ENCODE peak calls at places on chromosomes 7 and 10, in five cellular contexts. J, M, Y, W and A are unnamed samples.

GRCh38 chr10:34792881-34793280 is 22.2 kb downstream of the PARD3 start:
- DNase-seq in J (no peak), M (no peak), Y (no peak), W (peak), A (no peak)

GRCh38 chr7:36670585-36671431 is 53.5 kb downstream of the AOAH start:
- DNase-seq in J (peak), M (peak), Y (peak), W (peak), A (peak)

GRCh38 chr7:67453981-67454380 is 457.3 kb downstream of the TYW1 start:
- DNase-seq in J (no peak), M (no peak), Y (no peak), W (peak), A (no peak)

GRCh38 chr10:93058139-93058538 is 2.5 kb upstream of the CYP26C1 start:
- DNase-seq in J (no peak), M (no peak), Y (no peak), W (no peak), A (no peak)

GRCh38 chr10:124722812-124723783 is 21.1 kb downstream of the FAM53B start:
- DNase-seq in J (no peak), M (no peak), Y (peak), W (no peak), A (no peak)

GRCh38 chr10:48450811-48451466 is 144.5 kb downstream of the MAPK8 start:
- DNase-seq in J (no peak), M (no peak), Y (no peak), W (no peak), A (no peak)

GRCh38 chr10:113463777-113464176 is 89.1 kb upstream of the HABP2 start:
- DNase-seq in J (no peak), M (peak), Y (no peak), W (peak), A (no peak)

GRCh38 chr10:125607689-125608290 is 75.2 kb downstream of the TEX36 start:
- DNase-seq in J (no peak), M (no peak), Y (no peak), W (no peak), A (no peak)

GRCh38 chr10:22228167-22228938 is 10.5 kb upstream of the EBLN1 start:
- DNase-seq in J (no peak), M (no peak), Y (no peak), W (no peak), A (no peak)

GRCh38 chr7:39336457-39336856 is 229.7 kb upstream of the YAE1 start:
- DNase-seq in J (no peak), M (no peak), Y (no peak), W (no peak), A (no peak)

GRCh38 chr10:804787-805634 is 115.5 kb upstream of the DIP2C start:
- DNase-seq in J (no peak), M (no peak), Y (no peak), W (no peak), A (no peak)
- TF ChIP-seq JUND in J (no peak), M (no peak), Y (no peak), W (no peak), A (no peak)

DNA sequence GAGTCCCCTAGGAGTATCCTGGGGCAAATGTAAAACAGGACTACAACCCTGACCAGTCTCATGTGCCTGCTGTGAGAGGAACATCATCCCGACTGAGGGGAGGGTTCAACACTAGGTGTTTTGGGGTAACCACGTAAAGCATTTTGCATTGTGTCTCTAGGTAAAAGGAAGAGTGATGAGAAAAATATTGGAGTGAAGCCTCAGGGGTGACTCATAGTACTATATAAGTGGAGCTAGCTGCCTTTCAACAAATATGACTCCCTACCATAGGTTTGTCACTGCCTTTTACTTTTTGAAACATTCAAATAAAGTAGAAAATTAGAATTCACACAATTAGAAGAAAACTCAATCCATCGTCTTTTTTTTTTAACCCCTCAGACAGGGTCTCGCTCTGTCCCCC is 2.6 kb upstream of the CAMK2G start:
- DNase-seq in J (no peak), M (no peak), Y (no peak), W (no peak), A (no peak)
- TF ChIP-seq JUND in J (no peak), M (no peak), Y (no peak), W (no peak), A (no peak)

DNA sequence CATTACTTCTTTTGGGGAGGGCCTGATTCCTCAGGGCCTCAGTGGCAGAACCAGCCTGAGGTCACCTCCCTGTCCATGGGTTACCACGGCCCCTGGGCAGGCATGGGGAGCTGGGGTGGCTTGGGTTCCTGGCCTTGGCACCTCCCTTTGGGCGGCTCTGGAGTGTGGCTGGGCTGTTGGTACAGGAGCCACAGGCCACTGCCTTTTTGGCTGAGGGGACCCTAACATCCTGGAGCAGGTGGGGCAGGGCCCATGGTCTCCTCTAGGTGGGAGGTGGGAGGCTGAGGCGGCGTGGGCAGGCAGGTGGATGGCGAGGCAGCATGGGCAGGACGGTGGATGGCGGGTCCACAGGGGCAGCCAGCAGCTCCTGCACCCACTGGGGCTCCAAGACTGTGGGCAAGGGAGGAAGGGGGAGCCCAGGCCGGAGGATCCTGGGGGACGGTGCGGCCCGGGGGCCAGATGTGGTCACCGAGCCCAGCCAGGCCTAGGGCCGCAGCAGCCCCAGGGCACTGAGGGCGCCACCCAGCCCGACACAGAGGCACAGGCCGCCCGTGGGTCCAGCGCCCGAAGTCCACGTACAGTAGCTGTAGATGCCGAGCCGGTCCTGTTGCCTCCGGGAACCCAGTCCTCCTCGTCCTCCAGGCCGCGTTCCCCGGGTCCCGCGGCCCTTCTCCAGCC is 2.4 kb upstream of the SYCE1 start:
- DNase-seq in J (no peak), M (no peak), Y (no peak), W (no peak), A (no peak)
- TF ChIP-seq JUND in J (no peak), M (no peak), Y (no peak), W (no peak), A (no peak)

GRCh38 chr10:100828744-100829102 is 83.3 kb downstream of the PAX2 start:
- DNase-seq in J (no peak), M (no peak), Y (no peak), W (peak), A (peak)

GRCh38 chr10:100826661-100826982 is 81.2 kb downstream of the PAX2 start:
- DNase-seq in J (no peak), M (no peak), Y (no peak), W (no peak), A (no peak)

GRCh38 chr10:100826983-100827818 is 81.8 kb downstream of the PAX2 start:
- DNase-seq in J (peak), M (no peak), Y (no peak), W (peak), A (peak)

GRCh38 chr10:100829103-100829870 is 83.5 kb upstream of the SLF2 start:
- DNase-seq in J (no peak), M (no peak), Y (no peak), W (peak), A (peak)

GRCh38 chr10:100827819-100828743 is 82.7 kb downstream of the PAX2 start:
- DNase-seq in J (no peak), M (no peak), Y (no peak), W (peak), A (peak)
- TF ChIP-seq JUND in J (no peak), M (no peak), Y (no peak), W (no peak), A (no peak)

GRCh38 chr10:80617807-80618206 is 80.1 kb downstream of the SH2D4B start:
- DNase-seq in J (no peak), M (no peak), Y (no peak), W (no peak), A (no peak)

GRCh38 chr10:80613466-80613865 is 75.8 kb downstream of the SH2D4B start:
- DNase-seq in J (no peak), M (no peak), Y (no peak), W (no peak), A (peak)

GRCh38 chr10:80612261-80612660 is 74.6 kb downstream of the SH2D4B start:
- DNase-seq in J (no peak), M (no peak), Y (no peak), W (no peak), A (no peak)

GRCh38 chr10:80611481-80611880 is 73.8 kb downstream of the SH2D4B start:
- DNase-seq in J (no peak), M (no peak), Y (no peak), W (no peak), A (no peak)

DNA sequence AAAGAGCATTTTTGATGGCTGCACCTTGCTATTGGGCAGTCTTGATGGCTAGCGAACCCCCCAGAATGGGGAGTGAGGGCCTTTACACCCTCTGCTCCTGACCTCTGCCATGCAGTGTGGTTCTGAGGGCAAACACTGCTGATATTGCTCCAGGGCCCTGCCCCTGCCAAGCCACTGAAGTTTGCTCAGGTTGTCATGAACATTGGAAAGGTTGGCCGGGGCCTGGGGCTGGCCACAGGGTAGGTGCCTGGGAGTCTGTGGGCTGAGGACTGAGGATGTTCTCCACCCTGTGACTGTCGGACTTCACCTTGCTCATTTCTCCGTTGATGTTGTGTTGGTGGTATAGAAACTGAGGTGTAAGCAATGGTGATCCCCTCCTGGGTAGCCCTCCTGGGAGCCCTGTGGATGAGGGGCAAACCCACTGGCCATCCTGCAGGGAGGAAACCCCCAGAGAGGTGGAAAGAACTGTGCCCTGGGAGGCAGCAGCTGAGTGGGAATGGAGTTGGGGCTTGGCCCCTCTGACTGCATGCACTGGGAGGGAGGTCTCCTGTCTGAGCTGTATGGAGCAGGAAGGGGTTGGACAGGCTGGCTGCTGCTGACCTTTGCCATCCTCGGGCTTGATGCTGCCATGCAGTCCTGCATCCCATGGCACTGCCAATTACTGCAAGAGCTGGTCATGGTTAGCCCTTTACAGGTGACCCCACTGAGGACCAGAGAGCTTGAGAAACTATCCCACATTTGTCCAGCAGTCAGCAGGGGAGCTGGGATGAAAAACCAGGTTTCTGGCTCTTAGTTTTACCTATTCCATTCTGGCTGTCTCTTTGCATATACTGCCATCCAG is 77.1 kb downstream of the SH2D4B start:
- DNase-seq in J (no peak), M (no peak), Y (no peak), W (no peak), A (no peak)
- TF ChIP-seq JUND in J (no peak), M (no peak), Y (no peak), W (no peak), A (no peak)

DNA sequence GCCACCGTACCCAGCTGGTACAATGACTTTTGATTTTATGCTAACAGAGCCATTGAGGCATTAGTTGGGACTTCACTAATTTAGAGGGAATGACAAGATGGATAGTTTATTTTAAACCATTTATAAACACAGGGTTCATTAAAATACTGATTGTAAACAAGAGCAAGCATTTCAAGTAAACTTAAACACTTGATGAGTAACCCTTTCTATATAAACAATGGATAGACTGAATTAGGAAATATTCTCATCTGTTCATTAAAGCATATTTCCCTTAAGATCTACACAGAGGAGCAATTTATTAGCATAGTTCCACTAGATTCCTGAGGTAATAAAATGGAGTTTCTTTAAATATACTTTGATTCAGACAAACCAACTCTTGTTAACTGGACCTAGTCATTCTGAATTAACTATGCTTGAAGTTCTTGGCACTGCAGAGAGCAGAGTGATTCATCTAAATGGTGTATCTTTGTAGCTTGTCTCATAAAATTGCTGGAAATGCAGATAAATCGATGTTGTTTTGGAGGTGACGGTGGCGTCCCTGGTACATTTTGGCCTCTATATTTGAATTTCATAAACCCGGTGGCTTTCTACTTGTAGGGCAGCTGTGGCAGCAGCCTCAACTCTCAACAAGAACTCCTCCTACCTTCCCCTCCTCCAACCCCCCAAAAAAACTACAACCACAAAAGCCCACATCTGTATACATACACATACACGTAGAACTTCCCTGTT is 15.4 kb upstream of the VDAC2 start:
- DNase-seq in J (no peak), M (no peak), Y (no peak), W (no peak), A (no peak)
- TF ChIP-seq JUND in J (no peak), M (no peak), Y (no peak), W (no peak), A (no peak)

GRCh38 chr7:72153132-72153512 is 259.0 kb downstream of the CALN1 start:
- DNase-seq in J (no peak), M (no peak), Y (no peak), W (no peak), A (no peak)

DNA sequence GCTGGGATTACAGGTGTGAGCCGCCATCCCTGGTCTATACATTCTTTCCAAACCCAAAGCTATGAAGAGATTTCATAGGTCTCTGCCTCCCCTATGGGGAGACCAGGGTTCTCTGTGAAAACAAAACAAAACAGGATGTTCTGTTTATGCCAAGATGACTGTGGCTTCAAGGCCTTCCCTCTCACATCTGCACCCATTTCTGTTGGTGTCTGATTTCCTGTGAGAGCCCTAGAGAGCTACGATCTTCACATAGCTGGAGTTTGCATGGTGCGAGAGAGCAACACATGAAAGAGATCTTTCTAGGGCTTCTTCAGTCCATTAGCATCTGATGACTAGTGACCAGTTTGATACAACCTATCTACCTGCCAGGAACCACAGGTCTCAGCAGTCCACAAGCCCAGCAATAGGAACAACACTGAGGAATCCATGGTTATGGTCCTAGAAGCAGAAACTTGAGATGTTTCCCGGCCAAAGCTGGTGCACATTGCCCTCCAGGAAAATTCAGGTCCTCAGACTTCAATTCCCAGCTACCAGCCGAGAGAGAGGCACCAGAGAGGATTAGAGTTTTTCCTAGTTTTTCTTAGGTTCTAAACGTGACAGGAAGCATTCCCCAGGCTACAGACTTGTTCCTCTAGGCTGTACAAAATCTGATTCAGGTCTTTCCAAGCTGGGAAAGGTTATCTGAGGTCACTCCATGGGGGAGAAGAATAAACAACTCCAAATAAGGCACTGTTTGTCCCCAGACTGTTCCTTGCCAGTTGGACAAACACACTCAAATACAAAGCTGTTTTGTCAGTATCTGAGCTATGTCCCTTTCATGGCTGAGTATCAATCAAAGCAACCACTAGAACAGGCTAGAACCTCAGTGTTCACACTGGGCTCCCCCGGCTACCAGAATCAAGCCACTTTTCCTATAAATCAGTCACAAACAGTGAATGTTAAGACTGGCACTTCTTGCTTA is 259.7 kb downstream of the CALN1 start:
- DNase-seq in J (no peak), M (peak), Y (no peak), W (no peak), A (no peak)
- TF ChIP-seq JUND in J (no peak), M (no peak), Y (no peak), W (no peak), A (no peak)

GRCh38 chr10:78248651-78249464 is 215.2 kb downstream of the RPS24 start:
- DNase-seq in J (no peak), M (no peak), Y (no peak), W (no peak), A (no peak)
- TF ChIP-seq JUND in J (no peak), M (no peak), Y (no peak), W (no peak), A (no peak)

GRCh38 chr7:96111405-96111804 is 210.5 kb downstream of the SLC25A13 start:
- DNase-seq in J (no peak), M (no peak), Y (no peak), W (no peak), A (no peak)
- TF ChIP-seq JUND in J (no peak), M (no peak), Y (no peak), W (no peak), A (no peak)

DNA sequence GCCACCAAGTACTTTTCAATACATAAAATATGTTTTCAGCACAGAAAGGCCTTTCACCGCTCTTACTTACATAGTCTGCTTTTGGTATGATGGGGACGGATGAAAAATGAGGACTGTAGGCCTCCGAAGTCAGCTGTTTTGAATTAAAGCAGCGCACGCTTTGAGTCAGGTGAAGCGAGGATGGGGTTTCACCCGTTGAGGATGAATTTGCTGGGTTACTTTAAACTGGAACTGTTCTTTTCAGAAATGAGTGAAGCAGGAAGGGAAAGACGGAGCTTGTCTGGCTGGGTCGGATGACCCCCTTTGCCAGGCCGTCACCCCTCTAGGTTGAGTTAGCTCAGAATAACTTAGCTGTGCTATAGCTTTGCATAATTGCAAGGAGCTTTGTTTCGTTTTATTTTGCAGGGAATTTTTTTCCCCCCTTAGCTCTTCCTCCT is 40.0 kb downstream of the CUX1 start:
- DNase-seq in J (no peak), M (no peak), Y (peak), W (peak), A (no peak)
- TF ChIP-seq JUND in J (no peak), M (no peak), Y (no peak), W (no peak), A (no peak)